ENCODE peak calls at places on chromosomes 7 and 10, in five cellular contexts. K is HCT116, L is H1, Y is GM12878, O is K562. R is an unnamed sample.
A peak's percentile ranks its signal among the peaks of the same experiment; 100 is the strongest.

GRCh38 chr10:69726850-69727249 is 74.9 kb upstream of the COL13A1 start:
- DNase-seq in K (no peak), L (no peak), Y (no peak), O (no peak), R (no peak)

GRCh38 chr10:75137533-75138438 is 26.3 kb downstream of the SAMD8 start:
- DNase-seq in K (peak; percentile 38), L (no peak), Y (no peak), O (peak; percentile 74), R (no peak)

GRCh38 chr7:35257251-35258124 is 3.6 kb upstream of the TBX20 start:
- DNase-seq in K (no peak), L (peak; percentile 69), Y (no peak), O (no peak), R (no peak)

GRCh38 chr10:124194199-124194824 is 100.9 kb upstream of the CHST15 start:
- DNase-seq in K (no peak), L (no peak), Y (peak; percentile 11), O (no peak), R (no peak)

GRCh38 chr7:89474456-89474855 is 678.9 kb upstream of the TEX47 start:
- DNase-seq in K (no peak), L (no peak), Y (no peak), O (no peak), R (no peak)

GRCh38 chr7:157738064-157738460 is 401.3 kb downstream of the DNAJB6 start:
- DNase-seq in K (no peak), L (peak; percentile 58), Y (no peak), O (no peak), R (peak; percentile 30)

GRCh38 chr10:86657396-86658011 is 3.2 kb downstream of the OPN4 start:
- DNase-seq in K (no peak), L (no peak), Y (no peak), O (no peak), R (no peak)

GRCh38 chr7:128889121-128889520 is 21.4 kb downstream of the KCP start:
- DNase-seq in K (no peak), L (no peak), Y (no peak), O (no peak), R (no peak)

GRCh38 chr7:82542665-82543064 is 99.1 kb upstream of the CACNA2D1 start:
- DNase-seq in K (no peak), L (no peak), Y (no peak), O (no peak), R (no peak)

GRCh38 chr10:80411267-80411668 is 2.9 kb downstream of the PRXL2A start:
- DNase-seq in K (no peak), L (no peak), Y (no peak), O (no peak), R (no peak)

GRCh38 chr7:21603477-21603876 is 60.6 kb downstream of the DNAH11 start:
- DNase-seq in K (no peak), L (no peak), Y (no peak), O (no peak), R (no peak)

GRCh38 chr7:77799078-77799964 is 748 bp downstream of the PHTF2 start:
- DNase-seq in K (peak; percentile 6), L (peak; percentile 79), Y (no peak), O (peak; percentile 47), R (peak; percentile 13)

GRCh38 chr7:69962077-69962855 is 364.0 kb downstream of the AUTS2 start:
- DNase-seq in K (no peak), L (no peak), Y (peak; percentile 25), O (no peak), R (no peak)

GRCh38 chr7:91182819-91183405 is 81.3 kb upstream of the FZD1 start:
- DNase-seq in K (no peak), L (no peak), Y (no peak), O (no peak), R (no peak)

GRCh38 chr10:130359711-130360110 is 223.5 kb downstream of the GLRX3 start:
- DNase-seq in K (no peak), L (no peak), Y (no peak), O (no peak), R (no peak)

GRCh38 chr7:132771301-132771730 is 195.0 kb upstream of the PLXNA4 start:
- DNase-seq in K (no peak), L (no peak), Y (no peak), O (no peak), R (no peak)

GRCh38 chr7:157565201-157565626 is 228.4 kb downstream of the DNAJB6 start:
- DNase-seq in K (peak; percentile 65), L (no peak), Y (no peak), O (no peak), R (no peak)

GRCh38 chr7:123537026-123537642 is 2.7 kb upstream of the IQUB start:
- DNase-seq in K (no peak), L (no peak), Y (no peak), O (no peak), R (no peak)

GRCh38 chr10:128929905-128930304 is 537.1 kb upstream of the MGMT start:
- DNase-seq in K (no peak), L (no peak), Y (no peak), O (no peak), R (no peak)

GRCh38 chr7:16062269-16062668 is 359.1 kb downstream of the CRPPA start:
- DNase-seq in K (no peak), L (no peak), Y (no peak), O (no peak), R (no peak)

GRCh38 chr7:150400779-150401423 is 21.8 kb downstream of the ZNF775 start:
- DNase-seq in K (no peak), L (no peak), Y (no peak), O (no peak), R (no peak)

GRCh38 chr10:53839437-53840039 is 961.5 kb downstream of the PCDH15 start:
- DNase-seq in K (no peak), L (no peak), Y (no peak), O (no peak), R (no peak)
- TF ChIP-seq ZNF274 in K (no peak), L (no peak), Y (no peak), O (no peak), R (no peak)

GRCh38 chr7:148588168-148588890 is 2.2 kb upstream of the C7orf33 start:
- DNase-seq in K (no peak), L (no peak), Y (no peak), O (no peak), R (no peak)
- H3K27me3 ChIP-seq in K (peaks cover 9% of the 10 kb centered on the region), L (no peaks in the 10 kb centered on the region), Y (no peaks in the 10 kb centered on the region), O (peaks cover 55% of the 10 kb centered on the region), R (no peaks in the 10 kb centered on the region)

DNA sequence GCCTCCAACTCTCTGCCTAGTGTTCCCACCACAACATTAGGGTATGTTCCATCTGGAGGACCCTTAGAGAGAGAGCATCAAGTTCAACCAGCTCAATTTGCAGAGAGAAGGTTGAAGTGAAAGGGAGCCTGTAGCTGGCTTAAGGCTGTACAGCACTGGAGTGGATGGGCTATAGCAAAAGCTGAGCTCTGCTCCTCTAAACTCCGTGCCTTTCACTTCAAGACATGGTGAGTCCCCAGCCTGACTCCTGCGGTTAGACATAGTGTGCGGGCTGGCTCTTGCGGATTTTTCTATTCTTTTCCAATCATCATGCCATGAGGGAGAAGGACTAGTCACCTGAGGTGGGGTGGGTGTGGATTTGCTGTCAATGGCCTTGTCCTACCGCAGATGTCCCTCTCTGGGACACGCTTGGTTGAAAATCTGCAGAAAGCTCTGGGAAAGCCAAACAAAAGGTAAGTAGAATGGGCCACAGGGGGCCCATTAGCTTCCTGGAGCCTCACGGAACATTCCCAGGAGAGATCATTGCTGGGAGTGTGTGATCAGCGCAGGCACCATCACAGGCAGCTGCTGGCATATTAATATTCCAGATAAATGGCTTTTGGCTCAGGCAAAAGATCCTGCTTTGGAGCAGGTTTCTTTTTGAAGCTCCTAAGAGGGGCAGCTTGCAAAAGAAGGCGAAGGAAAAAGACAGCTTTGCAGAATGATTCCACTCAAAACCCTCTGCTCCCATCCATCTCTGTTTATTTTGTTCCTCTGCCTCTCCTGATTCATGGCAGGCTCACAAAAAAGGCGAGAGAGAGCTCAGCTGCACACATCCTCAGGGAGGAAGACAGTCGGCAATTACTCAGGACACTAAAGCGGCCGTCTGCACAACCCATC is 509.0 kb upstream of the ZMIZ1 start:
- DNase-seq in K (no peak), L (no peak), Y (no peak), O (no peak), R (no peak)
- TF ChIP-seq ZNF274 in K (no peak), L (no peak), Y (no peak), O (no peak), R (no peak)

GRCh38 chr10:101565936-101566332 is 22.1 kb downstream of the POLL start:
- DNase-seq in K (no peak), L (no peak), Y (no peak), O (no peak), R (no peak)
- H3K27me3 ChIP-seq in K (no peaks in the 10 kb centered on the region), L (peaks cover 29% of the 10 kb centered on the region), Y (peaks cover 4% of the 10 kb centered on the region), O (no peaks in the 10 kb centered on the region), R (peaks cover 24% of the 10 kb centered on the region)

GRCh38 chr10:121947931-121948330 is 20.1 kb upstream of the ATE1 start:
- DNase-seq in K (no peak), L (no peak), Y (no peak), O (no peak), R (no peak)
- TF ChIP-seq ZNF274 in K (no peak), L (no peak), Y (no peak), O (no peak), R (no peak)

GRCh38 chr10:96333091-96333490 is 25.7 kb downstream of the OPALIN start:
- DNase-seq in K (no peak), L (no peak), Y (no peak), O (no peak), R (no peak)

GRCh38 chr10:96337106-96337505 is 21.7 kb downstream of the OPALIN start:
- DNase-seq in K (no peak), L (peak; percentile 39), Y (no peak), O (peak; percentile 23), R (no peak)

GRCh38 chr10:96339383-96339782 is 19.4 kb downstream of the OPALIN start:
- DNase-seq in K (no peak), L (peak; percentile 29), Y (no peak), O (no peak), R (no peak)

GRCh38 chr10:96338279-96338925 is 20.4 kb downstream of the OPALIN start:
- DNase-seq in K (no peak), L (no peak), Y (no peak), O (no peak), R (no peak)

GRCh38 chr10:96334888-96335526 is 23.8 kb downstream of the OPALIN start:
- DNase-seq in K (peak; percentile 13), L (peak; percentile 50), Y (no peak), O (peak; percentile 25), R (peak; percentile 42)
- H3K27me3 ChIP-seq in K (peaks cover 7% of the 10 kb centered on the region), L (no peaks in the 10 kb centered on the region), Y (no peaks in the 10 kb centered on the region), O (no peaks in the 10 kb centered on the region), R (no peaks in the 10 kb centered on the region)

GRCh38 chr10:96651998-96652431 is 65.2 kb upstream of the TM9SF3 start:
- DNase-seq in K (no peak), L (no peak), Y (peak; percentile 79), O (no peak), R (no peak)
- TF ChIP-seq ZNF274 in K (no peak), L (no peak), Y (no peak), O (no peak), R (no peak)

GRCh38 chr10:131773321-131773988 is 127.4 kb upstream of the PPP2R2D start:
- DNase-seq in K (no peak), L (no peak), Y (no peak), O (no peak), R (no peak)
- H3K27me3 ChIP-seq in K (no peaks in the 10 kb centered on the region), L (no peaks in the 10 kb centered on the region), Y (no peaks in the 10 kb centered on the region), O (peaks cover 26% of the 10 kb centered on the region), R (no peaks in the 10 kb centered on the region)

R was measured in NT2/D1.